ENCODE peak calls at places on chromosomes 12 and 14, in six cellular contexts. L, I, F, D, U and M are unnamed samples.

GRCh38 chr14:55781046-55781445 is 201.0 kb downstream of the KTN1 start:
- DNase-seq in F (no peak), L (no peak), I (no peak), U (no peak), D (no peak), M (no peak)

GRCh38 chr14:94047581-94047980 is 21.4 kb downstream of the OTUB2 start:
- DNase-seq in D (no peak), L (no peak), I (no peak), U (no peak), F (no peak), M (no peak)

GRCh38 chr14:72616294-72616693 is 277.6 kb downstream of the DPF3 start:
- DNase-seq in D (no peak), U (no peak), F (no peak), L (peak), I (no peak), M (no peak)

GRCh38 chr14:98028156-98028555 is 1231.0 kb downstream of the VRK1 start:
- DNase-seq in D (no peak), U (no peak), I (no peak), L (no peak), F (no peak), M (no peak)

GRCh38 chr12:51011960-51012359 is 14.2 kb downstream of the SLC11A2 start:
- DNase-seq in L (no peak), I (peak), U (no peak), D (no peak), F (no peak), M (no peak)

GRCh38 chr12:47785887-47786661 is 13.0 kb downstream of the SLC48A1 start:
- DNase-seq in D (no peak), F (no peak), U (no peak), L (no peak), I (no peak), M (no peak)

GRCh38 chr14:52729925-52730707 is at the start of gene STYX:
- DNase-seq in L (peak), D (peak), U (peak), F (peak), I (peak), M (peak)

GRCh38 chr12:4269279-4269991 is 4.1 kb upstream of the CCND2 start:
- DNase-seq in I (peak), U (peak), D (no peak), L (no peak), F (peak), M (peak)

GRCh38 chr12:59619461-59620240 is 23.8 kb downstream of the SLC16A7 start:
- DNase-seq in U (no peak), L (no peak), F (no peak), D (no peak), I (no peak), M (no peak)

GRCh38 chr12:108634225-108634795 is 616 bp upstream of the SELPLG start:
- DNase-seq in D (no peak), U (peak), I (peak), L (peak), F (peak), M (no peak)

GRCh38 chr14:105602799-105603763 is 76.7 kb downstream of the TMEM121 start:
- DNase-seq in I (no peak), L (no peak), F (no peak), U (no peak), D (no peak), M (no peak)

GRCh38 chr14:72965249-72965648 is 39.0 kb downstream of the DCAF4 start:
- DNase-seq in F (no peak), D (no peak), I (no peak), L (no peak), U (no peak), M (no peak)

GRCh38 chr12:95286713-95287112 is 69.1 kb downstream of the VEZT start:
- DNase-seq in U (no peak), L (peak), I (no peak), D (no peak), F (no peak), M (no peak)

GRCh38 chr12:6563448-6564050 is 4.5 kb downstream of the NOP2 start:
- DNase-seq in L (no peak), U (peak), F (peak), D (no peak), I (peak), M (peak)

GRCh38 chr12:9077576-9078031 is 38.1 kb downstream of the A2M start:
- DNase-seq in L (no peak), F (no peak), U (no peak), D (no peak), I (no peak), M (no peak)

GRCh38 chr12:46915861-46916260 is 90.1 kb upstream of the SLC38A4 start:
- DNase-seq in L (peak), I (no peak), U (no peak), D (no peak), F (no peak), M (no peak)

GRCh38 chr12:25775968-25776367 is 182.5 kb upstream of the RASSF8 start:
- DNase-seq in L (peak), U (no peak), D (no peak), F (no peak), I (no peak), M (no peak)

GRCh38 chr12:54549774-54550451 is 512 bp downstream of the PDE1B start:
- DNase-seq in L (no peak), D (no peak), F (no peak), I (peak), U (peak), M (no peak)

GRCh38 chr12:12720637-12721250 is 3.6 kb downstream of the CDKN1B start:
- DNase-seq in U (peak), L (peak), I (peak), F (no peak), D (no peak), M (no peak)

GRCh38 chr12:93784339-93785086 is 107.3 kb downstream of the CRADD start:
- DNase-seq in F (peak), U (no peak), L (peak), I (peak), D (no peak), M (peak)

GRCh38 chr12:64757778-64758177 is 1.4 kb downstream of the GNS start:
- DNase-seq in I (no peak), L (no peak), U (no peak), F (no peak), D (no peak), M (no peak)

GRCh38 chr12:47753021-47754001 is 5.4 kb downstream of the RAPGEF3 start:
- DNase-seq in F (no peak), U (no peak), L (no peak), D (no peak), I (peak), M (no peak)

GRCh38 chr14:97410667-97411286 is 613.6 kb downstream of the VRK1 start:
- DNase-seq in F (no peak), U (no peak), L (no peak), D (no peak), I (no peak), M (no peak)

GRCh38 chr12:114425031-114425626 is 19.2 kb upstream of the TBX5 start:
- DNase-seq in D (no peak), U (no peak), F (no peak), L (no peak), I (no peak), M (no peak)

GRCh38 chr14:56057071-56057865 is 60.9 kb upstream of the PELI2 start:
- DNase-seq in I (peak), F (no peak), D (no peak), L (no peak), U (peak), M (no peak)

GRCh38 chr12:108369736-108370396 is 30.8 kb upstream of the CMKLR1 start:
- DNase-seq in D (no peak), U (no peak), F (no peak), I (no peak), L (no peak), M (no peak)

GRCh38 chr12:48786591-48787544 is 2.0 kb downstream of the ADCY6 start:
- DNase-seq in F (no peak), U (no peak), I (no peak), D (no peak), L (no peak), M (no peak)

GRCh38 chr14:42112108-42112507 is 505.4 kb downstream of the LRFN5 start:
- DNase-seq in F (no peak), L (no peak), D (no peak), I (no peak), U (no peak), M (no peak)

GRCh38 chr12:57619434-57620244 is 8.4 kb downstream of the ARHGEF25 start:
- DNase-seq in L (no peak), F (no peak), U (no peak), D (no peak), I (no peak), M (peak)

GRCh38 chr14:64217318-64217717 is 76.9 kb downstream of the ESR2 start:
- DNase-seq in L (no peak), U (no peak), D (no peak), F (no peak), I (no peak), M (no peak)

GRCh38 chr14:93032301-93032929 is 83.3 kb downstream of the ITPK1 start:
- DNase-seq in F (no peak), U (no peak), D (no peak), I (peak), L (peak), M (no peak)